ENCODE peak calls at places on chromosomes 16 and 17, in six cellular contexts. B is K562, W is HFF-Myc, I is mucosa of descending colon, Q is psoas muscle, X is fibroblast of the aortic adventitia. E is an unnamed sample.
A peak's percentile ranks its signal among the peaks of the same experiment; 100 is the strongest.

GRCh38 chr17:27974531-27975145 is 67.8 kb upstream of the NLK start:
- DNase-seq in B (no peak), W (no peak), I (no peak), Q (no peak), X (no peak), E (no peak)

GRCh38 chr16:80615751-80616150 is 75.0 kb downstream of the DYNLRB2 start:
- DNase-seq in B (no peak), W (no peak), I (no peak), Q (no peak), X (no peak), E (no peak)

GRCh38 chr17:73566905-73567782 is 77.1 kb downstream of the SDK2 start:
- DNase-seq in B (no peak), W (no peak), I (no peak), Q (no peak), X (no peak), E (peak; percentile 42)

GRCh38 chr16:30738984-30739951 is 9.0 kb upstream of the PHKG2 start:
- DNase-seq in B (no peak), W (no peak), I (no peak), Q (no peak), X (no peak), E (no peak)

GRCh38 chr17:47959825-47960655 is 2.4 kb upstream of the PRR15L start:
- DNase-seq in B (no peak), W (no peak), I (peak; percentile 87), Q (no peak), X (no peak), E (no peak)

GRCh38 chr16:85157813-85158701 is 45.8 kb upstream of the CIBAR2 start:
- DNase-seq in B (no peak), W (no peak), I (no peak), Q (no peak), X (no peak), E (no peak)

GRCh38 chr17:63601439-63602371 is 1.0 kb downstream of the TACO1 start:
- DNase-seq in B (peak; percentile 29), W (no peak), I (peak; percentile 75), Q (no peak), X (peak; percentile 34), E (no peak)

GRCh38 chr17:83180996-83181481 is 101.6 kb downstream of the METRNL start:
- DNase-seq in B (no peak), W (no peak), I (no peak), Q (no peak), X (no peak), E (no peak)

GRCh38 chr16:67995423-67995822 is 3.9 kb downstream of the DPEP2 start:
- DNase-seq in B (no peak), W (no peak), I (no peak), Q (no peak), X (no peak), E (no peak)

GRCh38 chr17:34869636-34870035 is 91.6 kb downstream of the CCT6B start:
- DNase-seq in B (no peak), W (no peak), I (no peak), Q (no peak), X (no peak), E (no peak)

GRCh38 chr17:50943575-50943933 is 77.4 kb upstream of the TOB1 start:
- DNase-seq in B (no peak), W (no peak), I (no peak), Q (no peak), X (no peak), E (no peak)

GRCh38 chr16:86690970-86691369 is 112.6 kb downstream of the FOXL1 start:
- DNase-seq in B (no peak), W (no peak), I (no peak), Q (no peak), X (no peak), E (no peak)

GRCh38 chr16:54503011-54503410 is 216.4 kb upstream of the IRX3 start:
- DNase-seq in B (no peak), W (no peak), I (peak; percentile 47), Q (peak; percentile 18), X (no peak), E (no peak)

GRCh38 chr16:64711026-64711425 is 410.8 kb downstream of the CDH11 start:
- DNase-seq in B (no peak), W (no peak), I (no peak), Q (no peak), X (peak; percentile 67), E (no peak)

GRCh38 chr16:1870365-1871082 is 1.4 kb downstream of the MEIOB start:
- DNase-seq in B (no peak), W (no peak), I (no peak), Q (no peak), X (peak; percentile 45), E (no peak)

GRCh38 chr17:15411556-15412198 is 55.7 kb downstream of the CDRT4 start:
- DNase-seq in B (no peak), W (no peak), I (no peak), Q (peak; percentile 60), X (peak; percentile 79), E (no peak)

GRCh38 chr16:9099131-9099625 is 7.7 kb downstream of the HAPSTR1 start:
- DNase-seq in B (no peak), W (no peak), I (peak; percentile 47), Q (no peak), X (peak; percentile 56), E (no peak)

GRCh38 chr16:53504665-53505064 is 1.7 kb upstream of the AKTIP start:
- DNase-seq in B (no peak), W (no peak), I (no peak), Q (no peak), X (peak; percentile 34), E (no peak)

GRCh38 chr17:48044851-48045250 is 3.3 kb upstream of the NFE2L1 start:
- DNase-seq in B (no peak), W (no peak), I (no peak), Q (no peak), X (no peak), E (no peak)

GRCh38 chr17:11506635-11507034 is 91.6 kb upstream of the DNAH9 start:
- DNase-seq in B (no peak), W (no peak), I (peak; percentile 47), Q (no peak), X (no peak), E (peak; percentile 58)

GRCh38 chr16:70746708-70747424 is 54.1 kb downstream of the VAC14 start:
- DNase-seq in B (peak; percentile 79), W (peak; percentile 88), I (peak; percentile 80), Q (peak; percentile 77), X (peak; percentile 91), E (peak; percentile 32)

GRCh38 chr17:27454089-27454488 is 2.2 kb upstream of the KSR1 start:
- DNase-seq in B (no peak), W (no peak), I (no peak), Q (no peak), X (no peak), E (no peak)

GRCh38 chr17:77810536-77810935 is 148.0 kb upstream of the TNRC6C start:
- DNase-seq in B (no peak), W (peak; percentile 24), I (no peak), Q (peak; percentile 71), X (peak; percentile 87), E (no peak)

GRCh38 chr17:40312131-40312731 is 3.3 kb downstream of the RARA start:
- DNase-seq in B (no peak), W (no peak), I (no peak), Q (peak; percentile 60), X (no peak), E (no peak)

GRCh38 chr17:77884019-77884418 is 74.5 kb upstream of the TNRC6C start:
- DNase-seq in B (no peak), W (no peak), I (no peak), Q (no peak), X (peak; percentile 5), E (no peak)

GRCh38 chr17:1541367-1541904 is 21.2 kb downstream of the PITPNA start:
- DNase-seq in B (no peak), W (no peak), I (no peak), Q (no peak), X (no peak), E (no peak)

GRCh38 chr17:79841369-79842135 is 2.3 kb upstream of the CBX4 start:
- DNase-seq in B (no peak), W (no peak), I (peak; percentile 22), Q (no peak), X (no peak), E (peak; percentile 47)

GRCh38 chr16:84548508-84548907 is 44.0 kb upstream of the MEAK7 start:
- DNase-seq in B (no peak), W (no peak), I (no peak), Q (no peak), X (no peak), E (no peak)

GRCh38 chr17:62876063-62876462 is 67.9 kb upstream of the MARCHF10 start:
- DNase-seq in B (no peak), W (no peak), I (no peak), Q (no peak), X (peak; percentile 37), E (no peak)

GRCh38 chr16:50023626-50024025 is 1.4 kb upstream of the CNEP1R1 start:
- DNase-seq in B (no peak), W (no peak), I (no peak), Q (no peak), X (no peak), E (no peak)

GRCh38 chr16:9033125-9033830 is 58.2 kb upstream of the HAPSTR1 start:
- DNase-seq in B (peak; percentile 44), W (no peak), I (peak; percentile 83), Q (no peak), X (peak; percentile 77), E (peak; percentile 25)

GRCh38 chr16:77208382-77208781 is 9.2 kb downstream of the SYCE1L start:
- DNase-seq in B (no peak), W (no peak), I (no peak), Q (no peak), X (no peak), E (no peak)
- TF ChIP-seq CTCF in B (no peak), W (no peak), I (no peak), Q (no peak), X (no peak), E (no peak)

GRCh38 chr16:22206013-22206846 is at the start of gene EEF2K:
- DNase-seq in B (peak; percentile 93), W (peak; percentile 94), I (peak; percentile 95), Q (peak; percentile 94), X (peak; percentile 95), E (peak; percentile 85)
- TF ChIP-seq CTCF in B (peak; percentile 90), W (peak; percentile 64), I (peak; percentile 85), Q (peak; percentile 82), X (peak; percentile 63), E (peak; percentile 83)

DNA sequence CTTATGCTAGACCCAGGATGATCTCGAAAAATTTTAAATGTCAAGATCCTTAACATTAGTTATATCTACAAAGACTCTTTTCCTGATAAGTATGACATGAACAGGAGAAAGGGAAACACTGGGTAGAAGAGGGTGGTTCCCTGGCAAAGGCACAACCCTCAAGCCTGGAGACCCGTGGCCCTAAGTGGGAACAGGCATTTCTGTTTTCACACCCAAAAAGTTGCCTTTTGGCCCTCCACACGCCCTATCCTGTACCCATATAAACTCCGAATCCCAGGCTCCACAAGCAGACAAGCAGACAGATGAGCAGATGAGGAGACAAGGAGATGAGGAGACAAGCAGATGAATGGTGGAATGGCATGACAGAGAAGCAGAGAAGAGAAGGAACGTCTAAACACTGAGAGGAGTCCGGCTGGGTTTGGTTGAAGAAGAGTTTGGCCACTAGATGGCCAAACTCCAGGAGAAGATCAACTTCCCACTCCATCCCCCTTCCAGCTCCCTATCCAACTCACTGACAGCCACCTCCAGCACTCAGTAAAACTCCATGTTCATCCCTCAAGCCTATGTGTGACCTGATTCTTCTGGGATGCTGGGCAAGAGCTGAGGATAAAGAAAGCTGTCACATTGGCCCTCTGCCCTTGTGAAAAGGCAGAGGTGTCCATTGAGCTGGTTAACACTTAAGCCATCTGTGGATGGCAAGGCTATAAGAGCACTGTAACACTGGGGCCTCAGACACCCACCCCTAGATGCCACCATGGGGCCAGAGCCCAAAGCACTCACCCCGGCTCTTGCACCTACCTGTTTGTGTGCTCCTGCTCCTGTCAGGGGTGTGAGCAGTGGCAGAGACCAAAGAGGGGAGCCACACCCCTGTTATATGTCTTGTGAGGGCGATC is 139.6 kb upstream of the FAM20A start:
- DNase-seq in B (no peak), W (no peak), I (no peak), Q (no peak), X (no peak), E (no peak)
- TF ChIP-seq CTCF in B (peak; percentile 15), W (peak; percentile 49), I (no peak), Q (no peak), X (no peak), E (no peak)

GRCh38 chr16:14202697-14203096 is 131.6 kb downstream of the MRTFB start:
- DNase-seq in B (peak; percentile 16), W (no peak), I (no peak), Q (no peak), X (peak; percentile 47), E (no peak)
- TF ChIP-seq CTCF in B (no peak), W (no peak), I (peak; percentile 7), Q (peak; percentile 40), X (peak; percentile 51), E (peak; percentile 38)